ENCODE peak calls at places on chromosomes 1 and 21, in eight cellular contexts. E, L, M, K, B, J, T and S are unnamed samples.

GRCh38 chr1:171137580-171137979 is 46.9 kb downstream of the FMO3 start:
- DNase-seq in B (no peak), K (no peak), J (no peak), L (no peak), T (no peak), E (no peak), M (no peak), S (no peak)

GRCh38 chr1:54567961-54568360 is 19.9 kb downstream of the ACOT11 start:
- DNase-seq in M (no peak), B (no peak), T (no peak), J (no peak), K (no peak), L (no peak), E (no peak), S (no peak)

GRCh38 chr1:102498929-102499328 is 502.2 kb upstream of the OLFM3 start:
- DNase-seq in T (no peak), E (no peak), L (no peak), J (no peak), K (no peak), M (no peak), B (no peak), S (no peak)

GRCh38 chr1:204287466-204287881 is 72.3 kb downstream of the PLEKHA6 start:
- DNase-seq in E (no peak), M (no peak), T (no peak), L (no peak), B (no peak), J (no peak), K (no peak), S (no peak)

GRCh38 chr1:3185896-3186525 is 117.0 kb downstream of the PRDM16 start:
- DNase-seq in J (no peak), K (no peak), L (no peak), B (no peak), E (no peak), T (no peak), M (no peak), S (no peak)

GRCh38 chr1:50080904-50081586 is 27.7 kb upstream of the ELAVL4 start:
- DNase-seq in K (no peak), E (peak; percentile 27), B (no peak), T (no peak), M (no peak), J (no peak), L (no peak), S (no peak)

GRCh38 chr21:22020221-22020620 is 1022.0 kb downstream of the NCAM2 start:
- DNase-seq in K (no peak), B (no peak), L (no peak), E (no peak), M (no peak), J (no peak), T (no peak), S (no peak)

GRCh38 chr1:178060789-178061556 is 32.9 kb upstream of the RASAL2 start:
- DNase-seq in T (no peak), K (no peak), L (no peak), J (no peak), M (no peak), E (peak; percentile 25), B (peak; percentile 64), S (no peak)

GRCh38 chr1:192951961-192952460 is 107.1 kb downstream of the UCHL5 start:
- DNase-seq in L (peak; percentile 15), T (peak; percentile 15), E (no peak), K (no peak), M (no peak), J (no peak), B (peak; percentile 66), S (no peak)

GRCh38 chr21:35664683-35665082 is 395.6 kb downstream of the SETD4 start:
- DNase-seq in M (no peak), B (no peak), J (no peak), L (no peak), K (no peak), T (peak; percentile 14), E (no peak), S (no peak)

GRCh38 chr21:45542242-45542666 is at the start of gene SLC19A1:
- DNase-seq in E (peak; percentile 45), J (no peak), B (no peak), M (peak; percentile 56), L (no peak), T (peak; percentile 96), K (peak; percentile 78), S (peak; percentile 90)

GRCh38 chr1:161342186-161342585 is 25.5 kb downstream of the CFAP126 start:
- DNase-seq in M (no peak), J (no peak), K (no peak), B (no peak), E (no peak), T (no peak), L (no peak), S (no peak)

GRCh38 chr1:95453053-95453452 is 219.0 kb downstream of the RWDD3 start:
- DNase-seq in B (no peak), L (no peak), M (no peak), J (no peak), E (no peak), T (no peak), K (no peak), S (no peak)

GRCh38 chr1:95451904-95452303 is 217.9 kb downstream of the RWDD3 start:
- DNase-seq in J (no peak), L (no peak), T (no peak), K (no peak), E (no peak), M (no peak), B (no peak), S (no peak)

GRCh38 chr1:95451054-95451453 is 217.0 kb downstream of the RWDD3 start:
- DNase-seq in E (no peak), L (no peak), J (no peak), T (no peak), K (no peak), B (no peak), M (no peak), S (no peak)
- TF ChIP-seq CTCF in E (no peak), L (peak; percentile 25), J (no peak), T (no peak), K (no peak), B (no peak), M (peak; percentile 24), S (no peak)

DNA sequence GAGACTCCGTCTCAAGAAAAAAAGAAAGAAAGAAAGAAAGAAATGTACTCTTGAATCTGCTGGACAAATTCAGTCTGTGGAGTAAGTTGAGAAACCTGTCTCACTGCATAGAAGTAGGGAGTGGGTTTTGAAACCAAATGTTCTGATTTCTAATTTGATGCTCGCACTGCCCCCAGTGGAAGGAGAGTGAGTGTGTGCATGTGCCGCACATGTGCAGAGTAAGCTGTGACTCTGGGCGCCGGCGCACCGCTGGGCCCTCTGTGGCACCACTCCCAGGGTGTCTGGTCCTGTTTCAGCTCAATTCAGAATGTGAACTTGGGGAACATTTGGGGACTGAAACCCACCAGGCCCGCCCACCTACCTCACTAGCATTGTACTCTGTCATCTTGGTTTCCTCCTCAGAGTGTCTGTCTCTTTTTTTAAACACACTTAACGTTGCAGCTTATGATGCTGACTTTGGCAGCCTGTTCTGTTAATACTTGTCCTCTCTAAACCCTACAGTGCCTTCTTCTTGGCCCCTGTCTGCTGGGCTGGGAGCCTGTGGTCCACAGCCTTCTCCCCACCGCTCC is 104.6 kb downstream of the CACNA1E start:
- DNase-seq in E (peak; percentile 40), M (no peak), T (no peak), J (no peak), B (no peak), K (no peak), L (no peak), S (no peak)
- TF ChIP-seq CTCF in E (no peak), M (peak; percentile 37), T (no peak), J (no peak), B (no peak), K (no peak), L (peak; percentile 27), S (no peak)

GRCh38 chr1:115761601-115762302 is 6.8 kb downstream of the CASQ2 start:
- DNase-seq in K (no peak), J (no peak), M (no peak), B (no peak), T (no peak), L (no peak), E (no peak), S (no peak)
- TF ChIP-seq CTCF in K (no peak), J (no peak), M (no peak), B (no peak), T (no peak), L (no peak), E (no peak), S (no peak)

GRCh38 chr1:16430598-16430997 is 6.6 kb downstream of the SPATA21 start:
- DNase-seq in L (no peak), T (no peak), M (no peak), B (no peak), K (no peak), E (no peak), J (no peak), S (no peak)
- TF ChIP-seq CTCF in L (no peak), T (no peak), M (no peak), B (no peak), K (no peak), E (no peak), J (no peak), S (no peak)

GRCh38 chr21:33824156-33824941 is 91.3 kb downstream of the ATP5PO start:
- DNase-seq in L (no peak), T (no peak), J (no peak), E (no peak), B (no peak), K (no peak), M (no peak), S (no peak)
- TF ChIP-seq CTCF in L (no peak), T (no peak), J (no peak), E (no peak), B (no peak), K (no peak), M (no peak), S (peak; percentile 53)

GRCh38 chr1:183885142-183885735 is 80.3 kb downstream of the RGL1 start:
- DNase-seq in M (no peak), K (no peak), L (no peak), J (no peak), T (no peak), B (no peak), E (no peak), S (no peak)
- TF ChIP-seq CTCF in M (no peak), K (no peak), L (no peak), J (no peak), T (no peak), B (no peak), E (no peak), S (no peak)

GRCh38 chr21:19246018-19246417 is 842.4 kb upstream of the TMPRSS15 start:
- DNase-seq in M (no peak), B (no peak), L (no peak), E (no peak), T (no peak), K (peak; percentile 36), J (no peak), S (no peak)
- TF ChIP-seq CTCF in M (no peak), B (no peak), L (no peak), E (no peak), T (no peak), K (no peak), J (no peak), S (no peak)